ENCODE peak calls at places on chromosomes 13 and 19, in four cellular contexts. T, H, G and L are unnamed samples.
A peak's percentile ranks its signal among the peaks of the same experiment; 100 is the strongest.

GRCh38 chr13:42174344-42175162 is 97.4 kb upstream of the AKAP11 start:
- DNase-seq in T (no peak), H (no peak), G (peak; percentile 11), L (no peak)

GRCh38 chr13:112699318-112699918 is 9.6 kb downstream of the ATP11A start:
- DNase-seq in T (no peak), H (no peak), G (no peak), L (no peak)

GRCh38 chr13:102693250-102693649 is 1.6 kb downstream of the METTL21C start:
- DNase-seq in T (no peak), H (no peak), G (no peak), L (no peak)

GRCh38 chr19:11204943-11205349 is 7.6 kb upstream of the KANK2 start:
- DNase-seq in T (peak; percentile 53), H (no peak), G (no peak), L (no peak)

GRCh38 chr13:114128624-114129522 is 3.5 kb downstream of the RASA3 start:
- DNase-seq in T (peak; percentile 89), H (peak; percentile 27), G (peak; percentile 87), L (peak; percentile 94)

GRCh38 chr19:5823579-5824281 is 15.8 kb downstream of the FUT6 start:
- DNase-seq in T (no peak), H (no peak), G (no peak), L (no peak)

GRCh38 chr13:42600943-42601342 is 27.0 kb downstream of the TNFSF11 start:
- DNase-seq in T (no peak), H (peak; percentile 52), G (peak; percentile 12), L (peak; percentile 35)

GRCh38 chr13:74134226-74134776 is at the start of gene KLF12:
- DNase-seq in T (peak; percentile 97), H (peak; percentile 81), G (peak; percentile 94), L (peak; percentile 95)

GRCh38 chr19:33191501-33191900 is 2.6 kb upstream of the LRP3 start:
- DNase-seq in T (no peak), H (no peak), G (no peak), L (no peak)

GRCh38 chr13:98798849-98799645 is 46.6 kb upstream of the SLC15A1 start:
- DNase-seq in T (peak; percentile 88), H (no peak), G (peak; percentile 97), L (peak; percentile 96)

GRCh38 chr13:101398191-101398590 is 18.1 kb downstream of the NALCN start:
- DNase-seq in T (no peak), H (peak; percentile 45), G (peak; percentile 39), L (peak; percentile 71)

GRCh38 chr19:47637550-47637949 is 28.6 kb downstream of the BICRA start:
- DNase-seq in T (peak; percentile 76), H (no peak), G (peak; percentile 14), L (peak; percentile 45)

GRCh38 chr13:113919761-113920160 is 54.1 kb downstream of the C13orf46 start:
- DNase-seq in T (no peak), H (no peak), G (no peak), L (no peak)

GRCh38 chr13:73683746-73684145 is 450.5 kb downstream of the KLF12 start:
- DNase-seq in T (no peak), H (no peak), G (no peak), L (no peak)

GRCh38 chr13:50518791-50519201 is 324.7 kb downstream of the DLEU7 start:
- DNase-seq in T (peak; percentile 56), H (no peak), G (no peak), L (no peak)

GRCh38 chr19:54207908-54208783 is 7.5 kb downstream of the RPS9 start:
- DNase-seq in T (peak; percentile 100), H (peak; percentile 43), G (peak; percentile 88), L (peak; percentile 98)

GRCh38 chr19:741506-742131 is 9.3 kb upstream of the MISP start:
- DNase-seq in T (peak; percentile 33), H (no peak), G (no peak), L (no peak)

GRCh38 chr13:20921572-20921971 is 19.0 kb upstream of the XPO4 start:
- DNase-seq in T (no peak), H (no peak), G (no peak), L (no peak)

GRCh38 chr19:52541608-52542007 is 14.1 kb downstream of the ZNF808 start:
- DNase-seq in T (no peak), H (no peak), G (no peak), L (no peak)

GRCh38 chr19:41969196-41969595 is 10.1 kb upstream of the RABAC1 start:
- DNase-seq in T (no peak), H (no peak), G (no peak), L (no peak)

GRCh38 chr13:44157614-44158013 is 216.0 kb upstream of the SERP2 start:
- DNase-seq in T (no peak), H (no peak), G (no peak), L (no peak)

GRCh38 chr19:28949027-28949426 is 263.9 kb downstream of the UQCRFS1 start:
- DNase-seq in T (no peak), H (no peak), G (no peak), L (no peak)

GRCh38 chr13:99558570-99559180 is 57.4 kb downstream of the TM9SF2 start:
- DNase-seq in T (no peak), H (no peak), G (no peak), L (no peak)

GRCh38 chr19:28420731-28421550 is 792.0 kb downstream of the UQCRFS1 start:
- DNase-seq in T (no peak), H (no peak), G (no peak), L (peak; percentile 12)

GRCh38 chr19:58407658-58408151 is 744 bp upstream of the ZNF584 start:
- DNase-seq in T (no peak), H (no peak), G (no peak), L (peak; percentile 47)

GRCh38 chr19:7242601-7243258 is 51.5 kb downstream of the INSR start:
- DNase-seq in T (peak; percentile 71), H (peak; percentile 5), G (peak; percentile 92), L (peak; percentile 94)

DNA sequence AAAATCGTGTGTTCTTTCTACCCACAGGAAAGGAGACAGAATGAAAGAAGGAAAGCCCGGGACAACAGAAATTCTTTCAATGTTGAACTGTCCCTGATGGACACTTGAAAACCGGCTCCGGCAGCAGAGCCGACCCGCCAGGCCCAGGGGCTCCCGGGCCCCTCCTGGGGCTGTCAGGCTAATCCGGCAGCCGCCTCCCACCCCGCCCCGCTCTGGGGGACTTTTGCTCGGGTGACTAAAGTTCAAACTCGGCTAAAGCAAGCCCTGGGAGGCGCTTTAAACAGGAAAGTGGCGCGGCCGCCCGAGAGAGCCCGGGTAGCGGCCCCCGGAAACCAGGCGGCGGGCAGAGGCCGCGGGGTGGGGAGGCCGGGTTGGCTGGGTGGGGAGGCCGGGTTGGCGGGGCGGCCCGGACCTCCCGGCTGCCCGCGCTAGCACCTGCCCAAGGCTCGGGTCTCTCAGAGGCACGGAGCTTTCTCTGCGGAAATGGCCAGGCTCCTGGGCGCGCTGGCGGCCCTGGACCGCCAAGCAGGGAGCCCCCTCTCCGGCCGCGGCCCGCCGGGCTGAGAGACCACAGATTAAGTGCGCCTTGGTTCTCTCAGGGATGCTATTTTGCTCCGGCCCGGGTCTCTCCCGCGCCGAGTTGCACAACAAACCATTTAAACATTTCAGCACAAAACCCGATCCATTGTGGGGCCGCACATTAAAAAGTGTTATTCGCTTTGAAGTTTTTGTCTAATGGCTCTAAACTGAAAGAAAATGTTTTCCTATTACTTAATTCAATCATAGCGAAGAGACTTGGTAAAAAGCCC is 2.6 kb upstream of the GSX1 start:
- DNase-seq in T (no peak), H (no peak), G (no peak), L (no peak)
- H3K4me3 ChIP-seq in T (no peak overlapping the region), H (no peak overlapping the region), G (no peak overlapping the region), L (no peak overlapping the region)

DNA sequence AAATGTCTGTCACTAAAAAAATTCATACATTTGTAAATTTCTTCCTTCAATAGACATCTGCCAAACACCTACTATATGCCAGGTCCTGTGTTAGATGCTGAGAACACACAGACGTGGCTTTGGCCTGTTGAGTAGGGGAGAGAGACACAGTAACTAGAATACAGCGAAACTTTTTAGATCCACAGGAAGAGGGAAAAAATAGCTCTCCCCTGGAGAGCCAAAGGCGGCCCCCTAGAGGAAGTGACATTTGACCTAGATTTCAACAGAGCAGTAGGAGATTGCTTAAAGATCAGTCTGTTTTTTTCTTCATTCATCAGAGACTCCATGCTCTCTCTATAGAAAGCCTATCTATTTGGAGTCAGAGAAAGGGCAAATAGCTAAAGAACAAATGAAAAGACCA is 11.3 kb downstream of the LCP1 start:
- DNase-seq in T (peak; percentile 51), H (no peak), G (no peak), L (peak; percentile 11)
- TF ChIP-seq CTCF in T (no peak), H (no peak), G (no peak), L (no peak)

GRCh38 chr19:15299568-15300409 is 32.5 kb downstream of the BRD4 start:
- DNase-seq in T (peak; percentile 68), H (no peak), G (peak; percentile 78), L (no peak)
- H3K4me3 ChIP-seq in T (no peak overlapping the region), H (no peak overlapping the region), G (no peak overlapping the region), L (no peak overlapping the region)

GRCh38 chr13:105410602-105411001 is 1124.9 kb downstream of the EFNB2 start:
- DNase-seq in T (peak; percentile 48), H (peak; percentile 8), G (peak; percentile 1), L (peak; percentile 41)
- TF ChIP-seq CTCF in T (peak; percentile 51), H (peak; percentile 54), G (peak; percentile 30), L (peak; percentile 71)

DNA sequence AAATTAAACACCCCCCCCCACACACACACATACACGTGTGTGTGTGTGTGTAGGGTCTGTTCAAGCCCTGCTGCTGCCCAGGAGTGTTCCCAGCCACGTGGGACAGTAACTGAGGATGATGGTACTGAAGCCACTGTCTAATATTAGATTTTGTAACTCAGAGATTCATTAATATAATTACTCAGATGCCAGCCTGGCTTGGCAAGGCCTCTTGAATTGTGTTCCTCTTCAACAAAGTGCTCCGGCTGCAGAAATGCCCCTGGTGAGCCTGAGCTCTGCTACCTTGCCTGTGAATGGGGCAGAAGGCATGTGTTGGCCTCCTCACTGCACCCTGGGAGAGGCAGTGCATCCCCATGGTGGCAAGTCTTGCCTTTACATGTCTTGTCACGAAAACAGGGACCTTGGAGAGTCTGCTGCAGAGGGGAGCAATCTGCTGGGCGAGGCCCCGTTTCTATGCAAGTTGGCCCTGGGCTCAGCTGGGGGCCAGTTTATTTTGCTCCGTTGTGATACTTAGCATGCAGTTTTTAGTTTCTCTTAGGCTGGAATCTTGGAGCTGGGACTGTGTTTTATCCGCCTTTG is 44.0 kb downstream of the NFIX start:
- DNase-seq in T (no peak), H (no peak), G (no peak), L (no peak)
- H3K4me3 ChIP-seq in T (no peak overlapping the region), H (no peak overlapping the region), G (no peak overlapping the region), L (no peak overlapping the region)

GRCh38 chr19:44703336-44704078 is 4.6 kb downstream of the CEACAM16 start:
- DNase-seq in T (no peak), H (no peak), G (no peak), L (no peak)

GRCh38 chr19:44707794-44708193 is 8.8 kb downstream of the CEACAM16 start:
- DNase-seq in T (no peak), H (no peak), G (no peak), L (no peak)

GRCh38 chr19:44706506-44707236 is 7.7 kb downstream of the CEACAM16 start:
- DNase-seq in T (no peak), H (no peak), G (no peak), L (no peak)

GRCh38 chr19:44704982-44705381 is 6.0 kb downstream of the CEACAM16 start:
- DNase-seq in T (no peak), H (no peak), G (no peak), L (no peak)

GRCh38 chr19:44705502-44706010 is 6.6 kb downstream of the CEACAM16 start:
- DNase-seq in T (no peak), H (no peak), G (no peak), L (no peak)
- TF ChIP-seq CTCF in T (no peak), H (no peak), G (no peak), L (no peak)

GRCh38 chr13:45316210-45316799 is 24.7 kb downstream of the TPT1 start:
- DNase-seq in T (no peak), H (no peak), G (no peak), L (no peak)
- H3K4me3 ChIP-seq in T (no peak overlapping the region), H (no peak overlapping the region), G (no peak overlapping the region), L (no peak overlapping the region)